ENCODE peak calls at places on chromosomes 5 and 9, in seven cellular contexts. One of them, this sample, is unnamed. For H3K4me1, the result is how much of the 10 kb centered on the place peaks cover.

GRCh38 chr9:126519660-126520425 is 93.9 kb upstream of the LMX1B start:
- DNase-seq in ovary: no peak
- DNase-seq in spleen: peak
- DNase-seq in esophagus squamous epithelium: no peak
- DNase-seq in Peyer's patch: no peak
- DNase-seq in IMR-90: no peak
- DNase-seq in heart left ventricle: no peak
- DNase-seq in this sample: no peak

GRCh38 chr9:93676310-93677054 is 100.1 kb downstream of the PHF2 start:
- DNase-seq in Peyer's patch: peak
- DNase-seq in heart left ventricle: peak
- DNase-seq in IMR-90: no peak
- DNase-seq in spleen: peak
- DNase-seq in ovary: no peak
- DNase-seq in esophagus squamous epithelium: no peak
- DNase-seq in this sample: no peak

GRCh38 chr9:130159814-130160670 is 12.2 kb upstream of the NCS1 start:
- DNase-seq in esophagus squamous epithelium: no peak
- DNase-seq in heart left ventricle: no peak
- DNase-seq in ovary: no peak
- DNase-seq in spleen: no peak
- DNase-seq in IMR-90: no peak
- DNase-seq in Peyer's patch: no peak
- DNase-seq in this sample: no peak

GRCh38 chr9:26863074-26863473 is 29.5 kb downstream of the CAAP1 start:
- DNase-seq in Peyer's patch: no peak
- DNase-seq in heart left ventricle: no peak
- DNase-seq in ovary: no peak
- DNase-seq in IMR-90: peak
- DNase-seq in spleen: no peak
- DNase-seq in esophagus squamous epithelium: no peak
- DNase-seq in this sample: no peak

GRCh38 chr9:24846248-24846912 is 300.7 kb upstream of the IZUMO3 start:
- DNase-seq in spleen: no peak
- DNase-seq in ovary: no peak
- DNase-seq in heart left ventricle: no peak
- DNase-seq in IMR-90: no peak
- DNase-seq in Peyer's patch: no peak
- DNase-seq in esophagus squamous epithelium: no peak
- DNase-seq in this sample: no peak

GRCh38 chr5:141793881-141794280 is 84.3 kb downstream of the PCDH1 start:
- DNase-seq in IMR-90: no peak
- DNase-seq in Peyer's patch: no peak
- DNase-seq in heart left ventricle: no peak
- DNase-seq in spleen: peak
- DNase-seq in ovary: no peak
- DNase-seq in esophagus squamous epithelium: no peak
- DNase-seq in this sample: no peak

GRCh38 chr9:76634356-76635054 is 129.7 kb upstream of the PCA3 start:
- DNase-seq in IMR-90: peak
- DNase-seq in ovary: no peak
- DNase-seq in Peyer's patch: no peak
- DNase-seq in heart left ventricle: no peak
- DNase-seq in esophagus squamous epithelium: no peak
- DNase-seq in spleen: no peak
- DNase-seq in this sample: no peak

GRCh38 chr5:83220331-83220730 is 143.0 kb downstream of the XRCC4 start:
- DNase-seq in spleen: no peak
- DNase-seq in Peyer's patch: no peak
- DNase-seq in ovary: no peak
- DNase-seq in esophagus squamous epithelium: no peak
- DNase-seq in IMR-90: peak
- DNase-seq in heart left ventricle: no peak
- DNase-seq in this sample: no peak

GRCh38 chr9:75054373-75055001 is 26.4 kb upstream of the CARNMT1 start:
- DNase-seq in esophagus squamous epithelium: no peak
- DNase-seq in ovary: no peak
- DNase-seq in Peyer's patch: no peak
- DNase-seq in spleen: no peak
- DNase-seq in heart left ventricle: no peak
- DNase-seq in IMR-90: peak
- DNase-seq in this sample: no peak

GRCh38 chr5:177495243-177496060 is 2.0 kb downstream of the PDLIM7 start:
- DNase-seq in IMR-90: peak
- DNase-seq in esophagus squamous epithelium: no peak
- DNase-seq in heart left ventricle: peak
- DNase-seq in spleen: peak
- DNase-seq in ovary: peak
- DNase-seq in Peyer's patch: peak
- DNase-seq in this sample: no peak

GRCh38 chr5:39164529-39165402 is 54.6 kb downstream of the FYB1 start:
- DNase-seq in Peyer's patch: no peak
- DNase-seq in spleen: no peak
- DNase-seq in heart left ventricle: no peak
- DNase-seq in esophagus squamous epithelium: no peak
- DNase-seq in IMR-90: peak
- DNase-seq in ovary: no peak
- DNase-seq in this sample: no peak

GRCh38 chr9:69145148-69145547 is 28.9 kb upstream of the TJP2 start:
- DNase-seq in Peyer's patch: no peak
- DNase-seq in esophagus squamous epithelium: no peak
- DNase-seq in heart left ventricle: no peak
- DNase-seq in IMR-90: no peak
- DNase-seq in ovary: no peak
- DNase-seq in spleen: no peak
- DNase-seq in this sample: no peak

GRCh38 chr5:123456242-123456641 is 33.0 kb upstream of the CEP120 start:
- DNase-seq in heart left ventricle: no peak
- DNase-seq in ovary: no peak
- DNase-seq in Peyer's patch: no peak
- DNase-seq in esophagus squamous epithelium: no peak
- DNase-seq in spleen: no peak
- DNase-seq in IMR-90: no peak
- DNase-seq in this sample: no peak

GRCh38 chr5:107247427-107247826 is 423.3 kb downstream of the EFNA5 start:
- DNase-seq in spleen: no peak
- DNase-seq in esophagus squamous epithelium: no peak
- DNase-seq in IMR-90: peak
- DNase-seq in Peyer's patch: no peak
- DNase-seq in heart left ventricle: no peak
- DNase-seq in ovary: no peak
- DNase-seq in this sample: no peak

GRCh38 chr9:133635506-133635902 is 659 bp upstream of the DBH start:
- DNase-seq in Peyer's patch: no peak
- DNase-seq in IMR-90: no peak
- DNase-seq in esophagus squamous epithelium: no peak
- DNase-seq in ovary: no peak
- DNase-seq in spleen: no peak
- DNase-seq in heart left ventricle: no peak
- DNase-seq in this sample: no peak

GRCh38 chr9:128285033-128285784 is 9.1 kb downstream of the SWI5 start:
- DNase-seq in esophagus squamous epithelium: no peak
- DNase-seq in ovary: no peak
- DNase-seq in spleen: no peak
- DNase-seq in IMR-90: no peak
- DNase-seq in heart left ventricle: no peak
- DNase-seq in Peyer's patch: no peak
- DNase-seq in this sample: peak

GRCh38 chr5:87825583-87825982 is 412.9 kb upstream of the CCNH start:
- DNase-seq in heart left ventricle: no peak
- DNase-seq in IMR-90: no peak
- DNase-seq in spleen: no peak
- DNase-seq in ovary: no peak
- DNase-seq in Peyer's patch: no peak
- DNase-seq in esophagus squamous epithelium: no peak
- DNase-seq in this sample: no peak

GRCh38 chr5:110872200-110872599 is 133.4 kb downstream of the SLC25A46 start:
- DNase-seq in IMR-90: no peak
- DNase-seq in ovary: no peak
- DNase-seq in spleen: no peak
- DNase-seq in esophagus squamous epithelium: no peak
- DNase-seq in Peyer's patch: no peak
- DNase-seq in heart left ventricle: no peak
- DNase-seq in this sample: no peak

DNA sequence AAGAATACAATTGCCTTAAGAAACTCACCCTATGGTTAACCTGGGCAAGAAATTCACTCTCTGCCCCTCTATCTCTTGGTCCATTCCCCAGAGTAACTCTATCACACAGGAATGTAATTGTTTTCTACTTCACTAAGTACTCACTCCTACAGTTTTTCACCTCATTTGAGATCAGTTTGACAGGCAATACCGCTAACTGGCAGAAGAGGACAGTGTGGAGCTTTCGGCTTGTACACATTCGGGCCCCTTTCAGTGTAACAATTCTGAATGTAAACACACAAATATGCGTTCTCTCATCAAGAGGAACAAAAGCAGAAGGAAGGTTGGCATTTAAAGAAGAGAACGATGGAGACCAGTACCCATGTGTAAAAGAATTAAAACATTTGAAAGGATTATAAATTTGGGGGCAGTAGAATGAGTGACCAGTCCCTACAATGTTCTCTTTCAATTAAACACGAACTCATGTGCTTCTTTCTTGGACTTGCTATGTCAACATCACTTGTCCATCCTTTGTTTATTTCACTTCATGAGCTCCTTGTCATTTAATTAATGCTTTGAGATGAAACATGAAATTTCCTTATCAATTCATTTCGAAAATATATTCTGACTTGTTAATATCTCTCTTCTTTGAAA is 188.5 kb upstream of the GRAMD2B start:
- DNase-seq in heart left ventricle: no peak
- DNase-seq in ovary: no peak
- DNase-seq in spleen: no peak
- DNase-seq in esophagus squamous epithelium: no peak
- DNase-seq in IMR-90: peak
- DNase-seq in Peyer's patch: no peak
- DNase-seq in this sample: no peak
- H3K4me3 ChIP-seq in heart left ventricle: no peak
- H3K4me3 ChIP-seq in ovary: no peak
- H3K4me3 ChIP-seq in spleen: no peak
- H3K4me3 ChIP-seq in esophagus squamous epithelium: no peak
- H3K4me3 ChIP-seq in IMR-90: no peak
- H3K4me3 ChIP-seq in Peyer's patch: no peak
- H3K4me3 ChIP-seq in this sample: no peak

GRCh38 chr5:134506054-134507039 is 19.1 kb upstream of the JADE2 start:
- DNase-seq in heart left ventricle: peak
- DNase-seq in esophagus squamous epithelium: no peak
- DNase-seq in IMR-90: no peak
- DNase-seq in ovary: no peak
- DNase-seq in spleen: peak
- DNase-seq in Peyer's patch: peak
- DNase-seq in this sample: peak
- TF ChIP-seq POLR2A in heart left ventricle: no peak
- TF ChIP-seq POLR2A in esophagus squamous epithelium: no peak
- TF ChIP-seq POLR2A in IMR-90: no peak
- TF ChIP-seq POLR2A in ovary: no peak
- TF ChIP-seq POLR2A in spleen: no peak
- TF ChIP-seq POLR2A in Peyer's patch: peak
- TF ChIP-seq POLR2A in this sample: peak

GRCh38 chr5:14806452-14806851 is 65.1 kb downstream of the ANKH start:
- DNase-seq in esophagus squamous epithelium: no peak
- DNase-seq in ovary: no peak
- DNase-seq in heart left ventricle: peak
- DNase-seq in IMR-90: peak
- DNase-seq in spleen: no peak
- DNase-seq in Peyer's patch: peak
- DNase-seq in this sample: peak

GRCh38 chr5:14807471-14807870 is 64.1 kb downstream of the ANKH start:
- DNase-seq in heart left ventricle: no peak
- DNase-seq in ovary: no peak
- DNase-seq in IMR-90: no peak
- DNase-seq in spleen: no peak
- DNase-seq in esophagus squamous epithelium: no peak
- DNase-seq in Peyer's patch: no peak
- DNase-seq in this sample: no peak

GRCh38 chr5:14801792-14802191 is 69.8 kb downstream of the ANKH start:
- DNase-seq in esophagus squamous epithelium: no peak
- DNase-seq in ovary: no peak
- DNase-seq in IMR-90: no peak
- DNase-seq in Peyer's patch: no peak
- DNase-seq in heart left ventricle: no peak
- DNase-seq in spleen: no peak
- DNase-seq in this sample: no peak

GRCh38 chr5:14802541-14802940 is 69.0 kb downstream of the ANKH start:
- DNase-seq in ovary: no peak
- DNase-seq in Peyer's patch: no peak
- DNase-seq in esophagus squamous epithelium: no peak
- DNase-seq in IMR-90: no peak
- DNase-seq in spleen: no peak
- DNase-seq in heart left ventricle: no peak
- DNase-seq in this sample: no peak
- H3K4me1 ChIP-seq in ovary: under half
- H3K4me1 ChIP-seq in Peyer's patch: under half
- H3K4me1 ChIP-seq in esophagus squamous epithelium: under half
- H3K4me1 ChIP-seq in IMR-90: under half
- H3K4me1 ChIP-seq in spleen: under half
- H3K4me1 ChIP-seq in heart left ventricle: under half
- H3K4me1 ChIP-seq in this sample: under half

GRCh38 chr9:137068539-137069507 is 1.5 kb downstream of the SAPCD2 start:
- DNase-seq in heart left ventricle: no peak
- DNase-seq in IMR-90: no peak
- DNase-seq in spleen: peak
- DNase-seq in ovary: no peak
- DNase-seq in Peyer's patch: no peak
- DNase-seq in esophagus squamous epithelium: no peak
- DNase-seq in this sample: no peak
- H3K4me3 ChIP-seq in heart left ventricle: peak
- H3K4me3 ChIP-seq in IMR-90: no peak
- H3K4me3 ChIP-seq in spleen: peak
- H3K4me3 ChIP-seq in ovary: no peak
- H3K4me3 ChIP-seq in Peyer's patch: no peak
- H3K4me3 ChIP-seq in esophagus squamous epithelium: peak
- H3K4me3 ChIP-seq in this sample: no peak

DNA sequence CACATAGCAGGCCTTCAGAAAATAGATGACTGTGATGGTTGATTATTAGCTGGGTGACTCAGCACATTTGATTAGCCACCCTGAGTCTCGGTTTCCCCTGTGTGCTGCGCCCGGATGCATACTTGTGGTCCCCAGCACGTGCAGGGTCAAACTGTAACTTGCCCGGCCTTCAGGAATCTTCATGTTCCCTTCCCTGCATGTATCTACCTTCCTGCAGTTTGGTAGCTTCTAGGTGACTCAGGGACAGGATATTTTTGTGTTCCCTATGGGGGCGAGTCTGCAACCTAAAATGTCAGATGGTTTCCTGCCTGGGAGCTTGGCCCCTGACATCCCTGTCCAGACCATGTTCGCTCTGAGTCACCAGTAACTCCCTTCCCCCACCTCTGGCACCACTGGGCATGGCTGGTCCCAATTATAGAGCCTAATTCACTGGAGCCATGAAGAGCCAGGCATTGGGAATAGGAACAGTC is 13.2 kb downstream of the PTGS1 start:
- DNase-seq in Peyer's patch: no peak
- DNase-seq in heart left ventricle: no peak
- DNase-seq in ovary: no peak
- DNase-seq in spleen: no peak
- DNase-seq in esophagus squamous epithelium: no peak
- DNase-seq in IMR-90: peak
- DNase-seq in this sample: no peak
- TF ChIP-seq POLR2A in Peyer's patch: no peak
- TF ChIP-seq POLR2A in heart left ventricle: no peak
- TF ChIP-seq POLR2A in ovary: no peak
- TF ChIP-seq POLR2A in spleen: no peak
- TF ChIP-seq POLR2A in esophagus squamous epithelium: no peak
- TF ChIP-seq POLR2A in IMR-90: no peak
- TF ChIP-seq POLR2A in this sample: no peak